ENCODE peak calls at places on chromosomes 1 and 21, in seven cellular contexts. One of them, this sample, is unnamed.

GRCh38 chr21:39660596-39660995 is 47.9 kb downstream of the B3GALT5 start:
- DNase-seq in endothelial cell: peak
- DNase-seq in K562: no peak
- DNase-seq in CD8-positive, alpha-beta T cell: no peak
- DNase-seq in left ventricle myocardium inferior: peak
- DNase-seq in uterus: peak
- DNase-seq in transverse colon: peak
- DNase-seq in this sample: no peak

GRCh38 chr1:201861448-201861847 is 27.2 kb upstream of the SHISA4 start:
- DNase-seq in endothelial cell: no peak
- DNase-seq in K562: no peak
- DNase-seq in CD8-positive, alpha-beta T cell: no peak
- DNase-seq in left ventricle myocardium inferior: no peak
- DNase-seq in uterus: no peak
- DNase-seq in transverse colon: no peak
- DNase-seq in this sample: no peak

GRCh38 chr1:112457241-112457640 is 51.5 kb upstream of the WNT2B start:
- DNase-seq in endothelial cell: no peak
- DNase-seq in K562: no peak
- DNase-seq in CD8-positive, alpha-beta T cell: no peak
- DNase-seq in left ventricle myocardium inferior: no peak
- DNase-seq in uterus: no peak
- DNase-seq in transverse colon: no peak
- DNase-seq in this sample: no peak

GRCh38 chr1:86703696-86704455 is 500 bp upstream of the SH3GLB1 start:
- DNase-seq in endothelial cell: no peak
- DNase-seq in K562: peak
- DNase-seq in CD8-positive, alpha-beta T cell: no peak
- DNase-seq in left ventricle myocardium inferior: no peak
- DNase-seq in uterus: no peak
- DNase-seq in transverse colon: no peak
- DNase-seq in this sample: peak

GRCh38 chr1:8154621-8155052 is 128.5 kb upstream of the ERRFI1 start:
- DNase-seq in endothelial cell: no peak
- DNase-seq in K562: no peak
- DNase-seq in CD8-positive, alpha-beta T cell: no peak
- DNase-seq in left ventricle myocardium inferior: no peak
- DNase-seq in uterus: no peak
- DNase-seq in transverse colon: no peak
- DNase-seq in this sample: peak

GRCh38 chr1:78688701-78689100 is 39.1 kb downstream of the IFI44 start:
- DNase-seq in endothelial cell: no peak
- DNase-seq in K562: no peak
- DNase-seq in CD8-positive, alpha-beta T cell: no peak
- DNase-seq in left ventricle myocardium inferior: no peak
- DNase-seq in uterus: no peak
- DNase-seq in transverse colon: no peak
- DNase-seq in this sample: no peak

GRCh38 chr21:38567577-38568360 is 69.5 kb upstream of the ERG start:
- DNase-seq in endothelial cell: no peak
- DNase-seq in K562: no peak
- DNase-seq in CD8-positive, alpha-beta T cell: no peak
- DNase-seq in left ventricle myocardium inferior: no peak
- DNase-seq in uterus: no peak
- DNase-seq in transverse colon: no peak
- DNase-seq in this sample: no peak

GRCh38 chr1:9822897-9823692 is 670 bp downstream of the CLSTN1 start:
- DNase-seq in endothelial cell: no peak
- DNase-seq in K562: peak
- DNase-seq in CD8-positive, alpha-beta T cell: peak
- DNase-seq in left ventricle myocardium inferior: peak
- DNase-seq in uterus: peak
- DNase-seq in transverse colon: peak
- DNase-seq in this sample: peak

GRCh38 chr1:25128168-25128621 is 104.1 kb downstream of the SYF2 start:
- DNase-seq in endothelial cell: no peak
- DNase-seq in K562: no peak
- DNase-seq in CD8-positive, alpha-beta T cell: no peak
- DNase-seq in left ventricle myocardium inferior: no peak
- DNase-seq in uterus: no peak
- DNase-seq in transverse colon: no peak
- DNase-seq in this sample: peak

GRCh38 chr1:178530037-178530402 is 17.1 kb downstream of the TEX35 start:
- DNase-seq in endothelial cell: no peak
- DNase-seq in K562: no peak
- DNase-seq in CD8-positive, alpha-beta T cell: no peak
- DNase-seq in left ventricle myocardium inferior: no peak
- DNase-seq in uterus: no peak
- DNase-seq in transverse colon: no peak
- DNase-seq in this sample: no peak

GRCh38 chr21:43274946-43275310 is 106.1 kb downstream of the CRYAA start:
- DNase-seq in endothelial cell: no peak
- DNase-seq in K562: no peak
- DNase-seq in CD8-positive, alpha-beta T cell: no peak
- DNase-seq in left ventricle myocardium inferior: peak
- DNase-seq in uterus: no peak
- DNase-seq in transverse colon: no peak
- DNase-seq in this sample: no peak

GRCh38 chr1:64516803-64517568 is 47.1 kb downstream of the CACHD1 start:
- DNase-seq in endothelial cell: no peak
- DNase-seq in K562: no peak
- DNase-seq in CD8-positive, alpha-beta T cell: no peak
- DNase-seq in left ventricle myocardium inferior: no peak
- DNase-seq in uterus: no peak
- DNase-seq in transverse colon: no peak
- DNase-seq in this sample: no peak

GRCh38 chr1:240663160-240663879 is 51.4 kb upstream of the GREM2 start:
- DNase-seq in endothelial cell: no peak
- DNase-seq in K562: no peak
- DNase-seq in CD8-positive, alpha-beta T cell: no peak
- DNase-seq in left ventricle myocardium inferior: no peak
- DNase-seq in uterus: no peak
- DNase-seq in transverse colon: no peak
- DNase-seq in this sample: no peak

GRCh38 chr1:202154766-202155477 is 5.5 kb downstream of the PTPN7 start:
- DNase-seq in endothelial cell: peak
- DNase-seq in K562: peak
- DNase-seq in CD8-positive, alpha-beta T cell: peak
- DNase-seq in left ventricle myocardium inferior: no peak
- DNase-seq in uterus: no peak
- DNase-seq in transverse colon: peak
- DNase-seq in this sample: no peak

GRCh38 chr1:151920147-151920546 is 10.8 kb upstream of the THEM4 start:
- DNase-seq in endothelial cell: no peak
- DNase-seq in K562: no peak
- DNase-seq in CD8-positive, alpha-beta T cell: no peak
- DNase-seq in left ventricle myocardium inferior: no peak
- DNase-seq in uterus: no peak
- DNase-seq in transverse colon: no peak
- DNase-seq in this sample: no peak

GRCh38 chr1:143665606-143666005 is 306.2 kb downstream of the FAM72C start:
- DNase-seq in endothelial cell: no peak
- DNase-seq in K562: no peak
- DNase-seq in CD8-positive, alpha-beta T cell: no peak
- DNase-seq in left ventricle myocardium inferior: no peak
- DNase-seq in uterus: no peak
- DNase-seq in transverse colon: no peak
- DNase-seq in this sample: no peak

GRCh38 chr1:34360574-34360973 is 183.9 kb downstream of the C1orf94 start:
- DNase-seq in endothelial cell: no peak
- DNase-seq in K562: no peak
- DNase-seq in CD8-positive, alpha-beta T cell: no peak
- DNase-seq in left ventricle myocardium inferior: no peak
- DNase-seq in uterus: no peak
- DNase-seq in transverse colon: no peak
- DNase-seq in this sample: peak

GRCh38 chr1:175862418-175862817 is 119.0 kb upstream of the TNR start:
- DNase-seq in endothelial cell: no peak
- DNase-seq in K562: no peak
- DNase-seq in CD8-positive, alpha-beta T cell: no peak
- DNase-seq in left ventricle myocardium inferior: no peak
- DNase-seq in uterus: no peak
- DNase-seq in transverse colon: peak
- DNase-seq in this sample: no peak

GRCh38 chr1:7002728-7003127 is 217.5 kb downstream of the CAMTA1 start:
- DNase-seq in endothelial cell: no peak
- DNase-seq in K562: no peak
- DNase-seq in CD8-positive, alpha-beta T cell: no peak
- DNase-seq in left ventricle myocardium inferior: no peak
- DNase-seq in uterus: no peak
- DNase-seq in transverse colon: no peak
- DNase-seq in this sample: no peak

GRCh38 chr1:94463765-94464330 is 45.7 kb downstream of the ABCD3 start:
- DNase-seq in endothelial cell: no peak
- DNase-seq in K562: peak
- DNase-seq in CD8-positive, alpha-beta T cell: no peak
- DNase-seq in left ventricle myocardium inferior: no peak
- DNase-seq in uterus: no peak
- DNase-seq in transverse colon: no peak
- DNase-seq in this sample: peak
- TF ChIP-seq CTCF in endothelial cell: no peak
- TF ChIP-seq CTCF in K562: peak
- TF ChIP-seq CTCF in CD8-positive, alpha-beta T cell: peak
- TF ChIP-seq CTCF in left ventricle myocardium inferior: peak
- TF ChIP-seq CTCF in uterus: peak
- TF ChIP-seq CTCF in transverse colon: peak
- TF ChIP-seq CTCF in this sample: peak

GRCh38 chr1:197144570-197145325 is 1.7 kb downstream of the ASPM start:
- DNase-seq in endothelial cell: no peak
- DNase-seq in K562: peak
- DNase-seq in CD8-positive, alpha-beta T cell: no peak
- DNase-seq in left ventricle myocardium inferior: no peak
- DNase-seq in uterus: no peak
- DNase-seq in transverse colon: no peak
- DNase-seq in this sample: no peak

GRCh38 chr1:197141556-197141955 is 4.9 kb downstream of the ASPM start:
- DNase-seq in endothelial cell: no peak
- DNase-seq in K562: no peak
- DNase-seq in CD8-positive, alpha-beta T cell: no peak
- DNase-seq in left ventricle myocardium inferior: no peak
- DNase-seq in uterus: no peak
- DNase-seq in transverse colon: no peak
- DNase-seq in this sample: no peak

GRCh38 chr1:197139169-197139568 is 7.3 kb downstream of the ASPM start:
- DNase-seq in endothelial cell: no peak
- DNase-seq in K562: no peak
- DNase-seq in CD8-positive, alpha-beta T cell: no peak
- DNase-seq in left ventricle myocardium inferior: no peak
- DNase-seq in uterus: no peak
- DNase-seq in transverse colon: no peak
- DNase-seq in this sample: no peak

GRCh38 chr1:197137322-197137721 is 9.1 kb downstream of the ASPM start:
- DNase-seq in endothelial cell: no peak
- DNase-seq in K562: no peak
- DNase-seq in CD8-positive, alpha-beta T cell: no peak
- DNase-seq in left ventricle myocardium inferior: no peak
- DNase-seq in uterus: no peak
- DNase-seq in transverse colon: no peak
- DNase-seq in this sample: no peak

GRCh38 chr1:197140123-197140522 is 6.3 kb downstream of the ASPM start:
- DNase-seq in endothelial cell: no peak
- DNase-seq in K562: no peak
- DNase-seq in CD8-positive, alpha-beta T cell: no peak
- DNase-seq in left ventricle myocardium inferior: no peak
- DNase-seq in uterus: no peak
- DNase-seq in transverse colon: no peak
- DNase-seq in this sample: no peak
- TF ChIP-seq CTCF in endothelial cell: no peak
- TF ChIP-seq CTCF in K562: no peak
- TF ChIP-seq CTCF in CD8-positive, alpha-beta T cell: no peak
- TF ChIP-seq CTCF in left ventricle myocardium inferior: no peak
- TF ChIP-seq CTCF in uterus: no peak
- TF ChIP-seq CTCF in transverse colon: no peak
- TF ChIP-seq CTCF in this sample: no peak

GRCh38 chr1:80607064-80607463 is 1193.7 kb upstream of the ADGRL2 start:
- DNase-seq in endothelial cell: no peak
- DNase-seq in K562: no peak
- DNase-seq in CD8-positive, alpha-beta T cell: no peak
- DNase-seq in left ventricle myocardium inferior: no peak
- DNase-seq in uterus: no peak
- DNase-seq in transverse colon: no peak
- DNase-seq in this sample: no peak
- TF ChIP-seq CTCF in endothelial cell: no peak
- TF ChIP-seq CTCF in K562: no peak
- TF ChIP-seq CTCF in CD8-positive, alpha-beta T cell: no peak
- TF ChIP-seq CTCF in left ventricle myocardium inferior: no peak
- TF ChIP-seq CTCF in uterus: no peak
- TF ChIP-seq CTCF in transverse colon: no peak
- TF ChIP-seq CTCF in this sample: no peak

GRCh38 chr1:50105430-50105829 is 3.3 kb upstream of the ELAVL4 start:
- DNase-seq in endothelial cell: no peak
- DNase-seq in K562: no peak
- DNase-seq in CD8-positive, alpha-beta T cell: no peak
- DNase-seq in left ventricle myocardium inferior: no peak
- DNase-seq in uterus: no peak
- DNase-seq in transverse colon: no peak
- DNase-seq in this sample: no peak
- TF ChIP-seq CTCF in endothelial cell: peak
- TF ChIP-seq CTCF in K562: no peak
- TF ChIP-seq CTCF in CD8-positive, alpha-beta T cell: no peak
- TF ChIP-seq CTCF in left ventricle myocardium inferior: no peak
- TF ChIP-seq CTCF in uterus: no peak
- TF ChIP-seq CTCF in transverse colon: no peak
- TF ChIP-seq CTCF in this sample: no peak

GRCh38 chr21:19565587-19565986 is 1162.0 kb upstream of the TMPRSS15 start:
- DNase-seq in endothelial cell: no peak
- DNase-seq in K562: no peak
- DNase-seq in CD8-positive, alpha-beta T cell: no peak
- DNase-seq in left ventricle myocardium inferior: no peak
- DNase-seq in uterus: no peak
- DNase-seq in transverse colon: no peak
- DNase-seq in this sample: no peak
- TF ChIP-seq CTCF in endothelial cell: no peak
- TF ChIP-seq CTCF in K562: no peak
- TF ChIP-seq CTCF in CD8-positive, alpha-beta T cell: no peak
- TF ChIP-seq CTCF in left ventricle myocardium inferior: no peak
- TF ChIP-seq CTCF in uterus: no peak
- TF ChIP-seq CTCF in transverse colon: no peak
- TF ChIP-seq CTCF in this sample: no peak

DNA sequence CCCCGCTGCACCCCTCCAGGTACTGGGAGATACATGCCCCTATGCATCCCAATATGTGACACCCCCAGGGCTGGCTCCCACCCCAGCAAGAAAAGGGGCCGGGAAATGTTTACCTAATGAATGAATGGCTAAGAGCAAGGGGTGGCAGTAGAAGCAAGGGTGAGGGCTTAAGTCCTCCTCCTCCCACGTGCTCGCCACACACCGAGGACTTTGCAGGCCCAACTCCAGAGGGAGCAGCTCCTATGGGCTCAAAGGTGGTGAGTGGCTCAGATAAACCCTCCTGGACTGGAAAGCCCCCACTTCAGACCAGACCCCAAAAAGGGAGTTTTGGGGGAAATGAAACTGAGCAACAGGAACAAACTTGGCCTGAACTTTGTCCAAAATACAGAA is 11.4 kb downstream of the SLC45A3 start:
- DNase-seq in endothelial cell: no peak
- DNase-seq in K562: peak
- DNase-seq in CD8-positive, alpha-beta T cell: no peak
- DNase-seq in left ventricle myocardium inferior: no peak
- DNase-seq in uterus: no peak
- DNase-seq in transverse colon: no peak
- DNase-seq in this sample: peak
- TF ChIP-seq CTCF in endothelial cell: no peak
- TF ChIP-seq CTCF in K562: peak
- TF ChIP-seq CTCF in CD8-positive, alpha-beta T cell: no peak
- TF ChIP-seq CTCF in left ventricle myocardium inferior: no peak
- TF ChIP-seq CTCF in uterus: no peak
- TF ChIP-seq CTCF in transverse colon: no peak
- TF ChIP-seq CTCF in this sample: peak